ENCODE peak calls at places on chromosome 13, in four cellular contexts. T is brain microvascular endothelial cell, E is ovary, M is left lung. X is an unnamed sample.

GRCh38 chr13:95343944-95344343 is 42.7 kb upstream of the ABCC4 start:
- DNase-seq in T (no peak), M (no peak), E (no peak), X (no peak)

GRCh38 chr13:85366759-85367417 is 432.3 kb downstream of the SLITRK6 start:
- DNase-seq in E (no peak), M (no peak), T (peak), X (no peak)

GRCh38 chr13:32669030-32669646 is 82.9 kb downstream of the PDS5B start:
- DNase-seq in M (no peak), T (peak), E (no peak), X (peak)

GRCh38 chr13:65063753-65064152 is 2166.4 kb downstream of the PCDH9 start:
- DNase-seq in T (no peak), M (no peak), E (no peak), X (no peak)

GRCh38 chr13:41900918-41901317 is 60.0 kb downstream of the VWA8 start:
- DNase-seq in M (no peak), E (no peak), T (no peak), X (no peak)

GRCh38 chr13:49540552-49540951 is 44.8 kb downstream of the PHF11 start:
- DNase-seq in E (no peak), M (no peak), T (no peak), X (no peak)

GRCh38 chr13:112943309-112944125 is 25.5 kb upstream of the MCF2L start:
- DNase-seq in M (peak), T (no peak), E (peak), X (peak)

GRCh38 chr13:85287528-85287927 is 511.7 kb downstream of the SLITRK6 start:
- DNase-seq in M (no peak), T (no peak), E (no peak), X (no peak)

GRCh38 chr13:109362606-109363005 is 423.8 kb downstream of the IRS2 start:
- DNase-seq in T (no peak), E (no peak), M (no peak), X (no peak)

GRCh38 chr13:108268713-108269112 is 805 bp upstream of the TNFSF13B start:
- DNase-seq in M (peak), T (no peak), E (no peak), X (no peak)

GRCh38 chr13:50529154-50529882 is 314.2 kb downstream of the DLEU7 start:
- DNase-seq in E (peak), T (peak), M (peak), X (no peak)

GRCh38 chr13:51769455-51770127 is 34.4 kb downstream of the DHRS12 start:
- DNase-seq in T (no peak), M (no peak), E (peak), X (no peak)

GRCh38 chr13:51768378-51768921 is 35.5 kb downstream of the DHRS12 start:
- DNase-seq in T (no peak), M (no peak), E (no peak), X (no peak)

GRCh38 chr13:51768976-51769375 is 35.0 kb downstream of the DHRS12 start:
- DNase-seq in T (no peak), E (no peak), M (no peak), X (no peak)

GRCh38 chr13:51765142-51765515 is 38.8 kb downstream of the DHRS12 start:
- DNase-seq in E (no peak), T (no peak), M (no peak), X (no peak)

DNA sequence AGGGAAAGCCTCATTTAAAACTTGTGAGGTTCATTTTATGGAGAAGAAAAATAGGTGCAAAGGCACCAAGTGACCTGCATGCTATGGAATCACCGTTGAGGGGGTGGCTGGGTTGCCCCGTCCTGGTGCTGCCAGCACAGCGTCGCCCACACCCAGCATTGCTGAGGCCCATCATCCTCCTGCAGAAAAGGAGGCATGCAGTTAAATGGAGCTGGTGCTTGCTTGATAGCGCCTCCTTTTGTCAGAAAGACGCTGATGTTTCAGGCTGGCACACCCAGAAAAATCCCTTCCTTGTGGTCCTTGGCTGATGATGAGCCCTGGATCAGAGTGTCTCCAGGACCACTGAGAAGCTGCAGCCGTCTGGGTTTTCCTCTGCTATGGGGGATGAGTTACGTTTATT is 36.9 kb downstream of the DHRS12 start:
- DNase-seq in E (no peak), M (no peak), T (no peak), X (no peak)
- TF ChIP-seq CTCF in E (no peak), M (no peak), T (peak), X (peak)

GRCh38 chr13:60260440-60260839 is 96.7 kb upstream of the DIAPH3 start:
- DNase-seq in E (no peak), M (no peak), T (no peak), X (no peak)
- TF ChIP-seq CTCF in E (no peak), M (no peak), T (peak), X (no peak)

GRCh38 chr13:30648522-30649012 is 30.8 kb downstream of the USPL1 start:
- DNase-seq in E (no peak), M (no peak), T (no peak), X (no peak)
- TF ChIP-seq CTCF in E (no peak), M (no peak), T (no peak), X (no peak)

DNA sequence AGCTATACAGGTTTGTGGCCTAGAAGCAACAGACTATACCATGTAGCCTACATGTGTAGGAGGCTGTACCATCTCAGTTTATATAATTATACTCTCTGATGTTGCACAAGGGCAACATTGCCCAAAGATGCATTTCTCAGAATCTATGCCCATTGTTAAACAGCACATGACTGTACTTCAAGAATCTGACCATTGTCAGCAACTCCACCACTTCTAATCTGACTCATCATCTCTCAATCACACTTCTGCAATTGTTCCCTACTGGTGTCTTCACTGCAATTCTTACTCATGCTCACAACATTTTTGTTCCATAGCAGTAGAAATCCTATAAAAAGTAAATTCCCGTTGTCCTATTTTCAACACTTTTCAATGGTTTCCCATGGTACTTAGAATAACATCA is 63.9 kb upstream of the ATXN8OS start:
- DNase-seq in E (no peak), T (no peak), M (no peak), X (peak)
- TF ChIP-seq CTCF in E (no peak), T (no peak), M (no peak), X (no peak)

DNA sequence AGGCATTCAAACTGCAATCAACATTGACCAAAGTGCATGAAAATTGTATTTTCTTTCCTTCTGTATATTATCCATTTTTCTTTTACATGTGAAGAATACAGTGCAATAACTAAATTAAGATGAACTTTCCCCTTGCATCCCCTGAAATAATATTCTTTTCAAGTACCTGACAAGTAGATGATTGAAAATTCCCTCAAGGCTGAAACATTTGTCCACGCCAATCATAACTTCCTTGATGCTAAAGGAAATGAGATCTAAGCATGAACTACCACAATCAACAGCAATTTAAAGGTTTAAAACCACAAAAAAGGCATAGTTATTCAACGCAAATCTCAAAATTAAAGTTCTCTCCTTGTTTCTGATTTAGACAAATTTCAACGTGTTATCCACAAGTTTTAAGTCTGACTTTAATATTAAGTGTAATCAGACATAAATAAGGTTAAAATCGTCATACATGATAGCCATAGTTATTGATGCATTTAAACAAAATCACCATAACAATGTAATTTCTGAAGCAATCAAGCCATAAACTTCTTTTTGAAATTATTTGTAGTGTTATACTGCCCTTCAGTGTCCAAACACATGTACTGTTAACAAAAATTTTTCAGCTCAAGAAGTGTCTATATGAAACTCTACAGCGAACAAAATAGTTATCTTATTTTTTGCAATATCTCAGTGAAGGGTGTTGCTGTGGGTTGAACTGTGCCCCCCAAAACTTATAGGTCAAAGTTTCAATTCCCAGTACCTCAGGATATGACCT is 169.5 kb downstream of the DCLK1 start:
- DNase-seq in M (no peak), T (no peak), E (no peak), X (no peak)
- TF ChIP-seq CTCF in M (no peak), T (no peak), E (no peak), X (no peak)

DNA sequence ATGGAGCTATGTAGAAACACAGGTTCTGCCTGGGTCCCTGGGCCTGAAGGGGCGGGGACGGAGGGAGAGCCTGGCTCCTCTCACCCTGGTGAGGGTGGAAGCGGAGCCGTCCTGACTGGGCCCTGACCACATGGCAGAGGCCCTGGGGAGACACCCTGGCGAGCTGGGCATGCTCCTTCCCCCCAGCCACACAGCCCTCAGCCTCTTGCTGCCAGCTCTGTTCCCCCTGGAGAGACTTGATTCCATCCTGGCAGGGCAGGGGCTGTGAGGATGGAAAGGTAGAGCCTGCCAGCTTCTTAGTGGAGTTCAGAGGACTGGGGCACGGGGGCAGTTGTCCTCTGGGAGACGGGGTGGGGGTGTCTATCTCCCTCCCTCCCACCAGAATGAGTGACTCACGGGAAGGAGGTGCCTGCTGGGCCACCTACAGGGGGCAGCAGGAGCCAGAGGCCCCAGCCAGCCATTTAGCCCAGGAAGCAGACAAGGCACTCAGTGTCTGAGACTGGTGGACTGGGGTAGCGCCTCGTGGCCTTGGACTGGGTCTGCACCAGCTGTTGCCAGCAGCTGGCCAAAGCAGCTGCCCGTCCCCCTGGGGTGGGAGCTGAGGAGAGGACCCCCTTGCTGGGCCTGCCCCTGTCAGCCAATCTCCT is 22.8 kb upstream of the RNF17 start:
- DNase-seq in M (no peak), T (no peak), E (no peak), X (no peak)
- TF ChIP-seq CTCF in M (no peak), T (peak), E (no peak), X (peak)

GRCh38 chr13:99265823-99266426 is 7.7 kb upstream of the GPR18 start:
- DNase-seq in E (no peak), M (no peak), T (peak), X (peak)

GRCh38 chr13:99268822-99269221 is 10.6 kb upstream of the GPR18 start:
- DNase-seq in T (no peak), M (no peak), E (no peak), X (no peak)

GRCh38 chr13:99266827-99267226 is 8.6 kb upstream of the GPR18 start:
- DNase-seq in M (no peak), E (no peak), T (no peak), X (no peak)

GRCh38 chr13:99269627-99270252 is 11.6 kb upstream of the GPR18 start:
- DNase-seq in T (peak), M (no peak), E (no peak), X (peak)

DNA sequence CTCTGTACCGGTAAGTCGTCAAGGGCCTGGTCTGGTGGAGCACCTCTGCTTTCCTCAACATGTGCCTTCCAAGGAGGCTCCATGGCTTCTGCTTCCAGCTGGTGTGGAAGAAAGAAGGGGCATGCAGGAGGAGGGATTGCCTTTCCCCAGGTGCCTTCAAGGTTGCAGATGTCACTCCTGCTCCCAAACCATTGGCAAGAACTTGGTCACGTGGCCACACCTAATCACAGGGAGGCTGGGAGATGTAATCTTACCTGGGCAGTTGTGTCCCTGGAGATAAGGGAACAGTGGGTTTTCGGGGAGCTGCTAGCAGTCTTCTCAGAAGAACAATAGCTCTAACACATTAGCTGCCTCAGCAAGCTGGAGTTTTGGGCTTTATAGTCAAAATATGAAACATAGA is 9.7 kb upstream of the GPR18 start:
- DNase-seq in T (no peak), E (no peak), M (no peak), X (no peak)
- TF ChIP-seq CTCF in T (no peak), E (no peak), M (no peak), X (no peak)

DNA sequence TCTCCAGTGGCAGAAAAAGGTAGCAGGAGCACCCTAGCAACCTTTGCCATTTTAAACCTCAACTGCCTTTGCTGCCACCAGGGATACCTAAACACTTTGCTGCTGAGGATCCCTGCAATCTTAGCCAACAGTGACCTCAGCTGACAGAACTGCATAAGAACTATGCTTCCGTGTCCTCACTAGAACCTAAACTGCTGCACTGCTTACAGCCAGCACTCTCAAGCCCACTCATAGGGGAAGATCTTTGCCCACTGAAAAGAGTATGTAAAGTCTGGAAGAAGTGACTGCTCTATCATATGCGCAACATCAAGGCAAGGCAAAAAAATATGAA is 270.0 kb upstream of the PCDH20 start:
- DNase-seq in E (no peak), T (no peak), M (no peak), X (no peak)
- TF ChIP-seq CTCF in E (no peak), T (peak), M (no peak), X (no peak)

GRCh38 chr13:46994492-46994891 is 97.6 kb upstream of the HTR2A start:
- DNase-seq in T (no peak), M (no peak), E (no peak), X (no peak)

GRCh38 chr13:46995874-46996273 is 99.0 kb upstream of the HTR2A start:
- DNase-seq in T (no peak), M (no peak), E (no peak), X (peak)

GRCh38 chr13:46996316-46996715 is 99.5 kb upstream of the HTR2A start:
- DNase-seq in E (no peak), T (no peak), M (no peak), X (no peak)

GRCh38 chr13:46992383-46992952 is 95.6 kb upstream of the HTR2A start:
- DNase-seq in T (peak), E (no peak), M (no peak), X (no peak)
- TF ChIP-seq CTCF in T (peak), E (no peak), M (no peak), X (peak)